ENCODE peak calls at places on chromosome 10, in nine cellular contexts. One of them, this sample, is unnamed.

GRCh38 chr10:115861455-115861854 is 411.6 kb downstream of the GFRA1 start:
- DNase-seq in heart right ventricle: no peak
- DNase-seq in PC-3: no peak
- DNase-seq in AG04450: no peak
- DNase-seq in fibroblast of lung: peak; percentile 9
- DNase-seq in OCI-LY7: no peak
- DNase-seq in HCT116: no peak
- DNase-seq in fibroblast of mammary gland: peak; percentile 54
- DNase-seq in suprapubic skin: no peak
- DNase-seq in this sample: no peak

GRCh38 chr10:92747600-92747999 is 57.8 kb downstream of the HHEX start:
- DNase-seq in heart right ventricle: no peak
- DNase-seq in PC-3: no peak
- DNase-seq in AG04450: no peak
- DNase-seq in fibroblast of lung: no peak
- DNase-seq in OCI-LY7: no peak
- DNase-seq in HCT116: no peak
- DNase-seq in fibroblast of mammary gland: no peak
- DNase-seq in suprapubic skin: no peak
- DNase-seq in this sample: no peak

GRCh38 chr10:132588301-132589013 is 50.9 kb downstream of the INPP5A start:
- DNase-seq in heart right ventricle: peak; percentile 61
- DNase-seq in PC-3: no peak
- DNase-seq in AG04450: no peak
- DNase-seq in fibroblast of lung: no peak
- DNase-seq in OCI-LY7: no peak
- DNase-seq in HCT116: no peak
- DNase-seq in fibroblast of mammary gland: peak; percentile 22
- DNase-seq in suprapubic skin: peak; percentile 64
- DNase-seq in this sample: no peak

GRCh38 chr10:69839696-69840345 is 38.1 kb downstream of the COL13A1 start:
- DNase-seq in heart right ventricle: no peak
- DNase-seq in PC-3: peak; percentile 97
- DNase-seq in AG04450: no peak
- DNase-seq in fibroblast of lung: peak; percentile 55
- DNase-seq in OCI-LY7: no peak
- DNase-seq in HCT116: no peak
- DNase-seq in fibroblast of mammary gland: peak; percentile 31
- DNase-seq in suprapubic skin: no peak
- DNase-seq in this sample: peak; percentile 77

GRCh38 chr10:114940735-114941134 is 2.7 kb downstream of the TRUB1 start:
- DNase-seq in heart right ventricle: no peak
- DNase-seq in PC-3: no peak
- DNase-seq in AG04450: no peak
- DNase-seq in fibroblast of lung: peak; percentile 55
- DNase-seq in OCI-LY7: no peak
- DNase-seq in HCT116: no peak
- DNase-seq in fibroblast of mammary gland: peak; percentile 67
- DNase-seq in suprapubic skin: no peak
- DNase-seq in this sample: peak; percentile 35

GRCh38 chr10:73968101-73968515 is 29.8 kb upstream of the VCL start:
- DNase-seq in heart right ventricle: no peak
- DNase-seq in PC-3: no peak
- DNase-seq in AG04450: no peak
- DNase-seq in fibroblast of lung: peak; percentile 50
- DNase-seq in OCI-LY7: no peak
- DNase-seq in HCT116: no peak
- DNase-seq in fibroblast of mammary gland: no peak
- DNase-seq in suprapubic skin: no peak
- DNase-seq in this sample: peak; percentile 53

GRCh38 chr10:102713814-102714620 is at the start of gene ARL3:
- DNase-seq in heart right ventricle: peak; percentile 98
- DNase-seq in PC-3: peak; percentile 98
- DNase-seq in AG04450: peak; percentile 96
- DNase-seq in fibroblast of lung: peak; percentile 97
- DNase-seq in OCI-LY7: peak; percentile 99
- DNase-seq in HCT116: peak; percentile 98
- DNase-seq in fibroblast of mammary gland: peak; percentile 97
- DNase-seq in suprapubic skin: peak; percentile 98
- DNase-seq in this sample: peak; percentile 99

GRCh38 chr10:59793924-59794323 is 40.7 kb upstream of the MRLN start:
- DNase-seq in heart right ventricle: no peak
- DNase-seq in PC-3: peak; percentile 92
- DNase-seq in AG04450: no peak
- DNase-seq in fibroblast of lung: no peak
- DNase-seq in OCI-LY7: no peak
- DNase-seq in HCT116: no peak
- DNase-seq in fibroblast of mammary gland: peak; percentile 49
- DNase-seq in suprapubic skin: no peak
- DNase-seq in this sample: peak; percentile 57

GRCh38 chr10:89332092-89332633 is 4.4 kb downstream of the IFIT3 start:
- DNase-seq in heart right ventricle: no peak
- DNase-seq in PC-3: no peak
- DNase-seq in AG04450: no peak
- DNase-seq in fibroblast of lung: peak; percentile 81
- DNase-seq in OCI-LY7: peak; percentile 59
- DNase-seq in HCT116: no peak
- DNase-seq in fibroblast of mammary gland: peak; percentile 76
- DNase-seq in suprapubic skin: no peak
- DNase-seq in this sample: peak; percentile 80

GRCh38 chr10:75191821-75192568 is 18.6 kb upstream of the VDAC2 start:
- DNase-seq in heart right ventricle: peak; percentile 53
- DNase-seq in PC-3: peak; percentile 99
- DNase-seq in AG04450: peak; percentile 73
- DNase-seq in fibroblast of lung: peak; percentile 98
- DNase-seq in OCI-LY7: no peak
- DNase-seq in HCT116: no peak
- DNase-seq in fibroblast of mammary gland: peak; percentile 96
- DNase-seq in suprapubic skin: no peak
- DNase-seq in this sample: peak; percentile 79

GRCh38 chr10:43130756-43131155 is 7.5 kb upstream of the CSGALNACT2 start:
- DNase-seq in heart right ventricle: no peak
- DNase-seq in PC-3: no peak
- DNase-seq in AG04450: no peak
- DNase-seq in fibroblast of lung: no peak
- DNase-seq in OCI-LY7: no peak
- DNase-seq in HCT116: no peak
- DNase-seq in fibroblast of mammary gland: no peak
- DNase-seq in suprapubic skin: no peak
- DNase-seq in this sample: no peak

GRCh38 chr10:42959833-42960232 is 117.0 kb upstream of the RET start:
- DNase-seq in heart right ventricle: no peak
- DNase-seq in PC-3: no peak
- DNase-seq in AG04450: no peak
- DNase-seq in fibroblast of lung: no peak
- DNase-seq in OCI-LY7: no peak
- DNase-seq in HCT116: no peak
- DNase-seq in fibroblast of mammary gland: no peak
- DNase-seq in suprapubic skin: no peak
- DNase-seq in this sample: no peak

GRCh38 chr10:63430091-63430998 is 35.4 kb downstream of the JMJD1C start:
- DNase-seq in heart right ventricle: no peak
- DNase-seq in PC-3: peak; percentile 83
- DNase-seq in AG04450: no peak
- DNase-seq in fibroblast of lung: peak; percentile 71
- DNase-seq in OCI-LY7: no peak
- DNase-seq in HCT116: peak; percentile 3
- DNase-seq in fibroblast of mammary gland: peak; percentile 61
- DNase-seq in suprapubic skin: no peak
- DNase-seq in this sample: peak; percentile 65

GRCh38 chr10:118850418-118851061 is 95.8 kb upstream of the CACUL1 start:
- DNase-seq in heart right ventricle: peak; percentile 61
- DNase-seq in PC-3: peak; percentile 65
- DNase-seq in AG04450: no peak
- DNase-seq in fibroblast of lung: peak; percentile 51
- DNase-seq in OCI-LY7: peak; percentile 66
- DNase-seq in HCT116: peak; percentile 88
- DNase-seq in fibroblast of mammary gland: peak; percentile 69
- DNase-seq in suprapubic skin: no peak
- DNase-seq in this sample: peak; percentile 37

DNA sequence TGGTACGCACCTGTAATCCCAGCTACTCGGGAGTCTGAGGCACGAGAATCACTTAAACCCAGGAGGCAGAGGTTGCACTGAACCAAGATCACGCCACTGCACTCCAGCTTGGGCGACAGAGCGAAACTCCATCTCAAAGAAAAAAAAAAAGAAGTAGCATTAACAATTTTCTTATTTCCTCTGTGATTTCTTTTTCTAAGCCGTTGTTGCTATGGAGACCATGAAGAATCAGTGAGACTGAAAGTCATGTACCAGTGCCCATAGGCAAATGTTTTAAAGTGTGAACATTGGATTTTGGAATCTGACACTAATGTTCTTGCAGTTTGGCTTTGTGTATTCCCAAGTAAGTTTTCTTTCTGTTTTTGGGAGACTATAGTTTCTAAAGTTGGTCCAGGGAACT is 18.4 kb upstream of the MAP3K8 start:
- DNase-seq in heart right ventricle: no peak
- DNase-seq in PC-3: no peak
- DNase-seq in AG04450: no peak
- DNase-seq in fibroblast of lung: no peak
- DNase-seq in OCI-LY7: peak; percentile 80
- DNase-seq in HCT116: no peak
- DNase-seq in fibroblast of mammary gland: no peak
- DNase-seq in suprapubic skin: no peak
- DNase-seq in this sample: no peak
- TF ChIP-seq CTCF in heart right ventricle: no peak
- TF ChIP-seq CTCF in PC-3: no peak
- TF ChIP-seq CTCF in AG04450: no peak
- TF ChIP-seq CTCF in fibroblast of lung: no peak
- TF ChIP-seq CTCF in OCI-LY7: no peak
- TF ChIP-seq CTCF in HCT116: no peak
- TF ChIP-seq CTCF in fibroblast of mammary gland: no peak
- TF ChIP-seq CTCF in suprapubic skin: no peak
- TF ChIP-seq CTCF in this sample: no peak

GRCh38 chr10:11743461-11744338 is 1.5 kb downstream of the ECHDC3 start:
- DNase-seq in heart right ventricle: no peak
- DNase-seq in PC-3: no peak
- DNase-seq in AG04450: no peak
- DNase-seq in fibroblast of lung: no peak
- DNase-seq in OCI-LY7: no peak
- DNase-seq in HCT116: no peak
- DNase-seq in fibroblast of mammary gland: no peak
- DNase-seq in suprapubic skin: no peak
- DNase-seq in this sample: no peak

GRCh38 chr10:11740907-11741306 is 1.3 kb upstream of the ECHDC3 start:
- DNase-seq in heart right ventricle: no peak
- DNase-seq in PC-3: no peak
- DNase-seq in AG04450: no peak
- DNase-seq in fibroblast of lung: no peak
- DNase-seq in OCI-LY7: no peak
- DNase-seq in HCT116: no peak
- DNase-seq in fibroblast of mammary gland: no peak
- DNase-seq in suprapubic skin: no peak
- DNase-seq in this sample: no peak

GRCh38 chr10:11741608-11742007 is 574 bp upstream of the ECHDC3 start:
- DNase-seq in heart right ventricle: no peak
- DNase-seq in PC-3: no peak
- DNase-seq in AG04450: no peak
- DNase-seq in fibroblast of lung: no peak
- DNase-seq in OCI-LY7: no peak
- DNase-seq in HCT116: no peak
- DNase-seq in fibroblast of mammary gland: no peak
- DNase-seq in suprapubic skin: no peak
- DNase-seq in this sample: no peak

GRCh38 chr10:11742009-11742778 is at the start of gene ECHDC3:
- DNase-seq in heart right ventricle: peak; percentile 75
- DNase-seq in PC-3: no peak
- DNase-seq in AG04450: no peak
- DNase-seq in fibroblast of lung: peak; percentile 61
- DNase-seq in OCI-LY7: no peak
- DNase-seq in HCT116: no peak
- DNase-seq in fibroblast of mammary gland: peak; percentile 36
- DNase-seq in suprapubic skin: peak; percentile 74
- DNase-seq in this sample: peak; percentile 42

GRCh38 chr10:11742779-11743298 is 657 bp downstream of the ECHDC3 start:
- DNase-seq in heart right ventricle: peak; percentile 70
- DNase-seq in PC-3: no peak
- DNase-seq in AG04450: no peak
- DNase-seq in fibroblast of lung: peak; percentile 31
- DNase-seq in OCI-LY7: no peak
- DNase-seq in HCT116: no peak
- DNase-seq in fibroblast of mammary gland: no peak
- DNase-seq in suprapubic skin: no peak
- DNase-seq in this sample: no peak
- H3K4me3 ChIP-seq in heart right ventricle: peak overlapping the region; percentile 63
- H3K4me3 ChIP-seq in PC-3: no peak overlapping the region
- H3K4me3 ChIP-seq in AG04450: no peak overlapping the region
- H3K4me3 ChIP-seq in fibroblast of lung: peak overlapping the region; percentile 44
- H3K4me3 ChIP-seq in OCI-LY7: no peak overlapping the region
- H3K4me3 ChIP-seq in HCT116: peak overlapping the region; percentile 54
- H3K4me3 ChIP-seq in fibroblast of mammary gland: peak overlapping the region; percentile 37
- H3K4me3 ChIP-seq in suprapubic skin: peak overlapping the region; percentile 65
- H3K4me3 ChIP-seq in this sample: peak overlapping the region; percentile 49

GRCh38 chr10:79401015-79401921 is 44.2 kb downstream of the ZCCHC24 start:
- DNase-seq in heart right ventricle: peak; percentile 69
- DNase-seq in PC-3: no peak
- DNase-seq in AG04450: no peak
- DNase-seq in fibroblast of lung: peak; percentile 85
- DNase-seq in OCI-LY7: no peak
- DNase-seq in HCT116: no peak
- DNase-seq in fibroblast of mammary gland: peak; percentile 94
- DNase-seq in suprapubic skin: peak; percentile 89
- DNase-seq in this sample: peak; percentile 87
- TF ChIP-seq CTCF in heart right ventricle: no peak
- TF ChIP-seq CTCF in PC-3: no peak
- TF ChIP-seq CTCF in AG04450: no peak
- TF ChIP-seq CTCF in fibroblast of lung: no peak
- TF ChIP-seq CTCF in OCI-LY7: no peak
- TF ChIP-seq CTCF in HCT116: no peak
- TF ChIP-seq CTCF in fibroblast of mammary gland: no peak
- TF ChIP-seq CTCF in suprapubic skin: no peak
- TF ChIP-seq CTCF in this sample: no peak

GRCh38 chr10:117137031-117137910 is 799 bp downstream of the VAX1 start:
- DNase-seq in heart right ventricle: no peak
- DNase-seq in PC-3: peak; percentile 51
- DNase-seq in AG04450: no peak
- DNase-seq in fibroblast of lung: no peak
- DNase-seq in OCI-LY7: no peak
- DNase-seq in HCT116: no peak
- DNase-seq in fibroblast of mammary gland: no peak
- DNase-seq in suprapubic skin: no peak
- DNase-seq in this sample: no peak

GRCh38 chr10:117136391-117136975 is 1.6 kb downstream of the VAX1 start:
- DNase-seq in heart right ventricle: no peak
- DNase-seq in PC-3: no peak
- DNase-seq in AG04450: no peak
- DNase-seq in fibroblast of lung: no peak
- DNase-seq in OCI-LY7: no peak
- DNase-seq in HCT116: no peak
- DNase-seq in fibroblast of mammary gland: no peak
- DNase-seq in suprapubic skin: no peak
- DNase-seq in this sample: no peak

GRCh38 chr10:117134084-117135025 is 3.7 kb downstream of the VAX1 start:
- DNase-seq in heart right ventricle: no peak
- DNase-seq in PC-3: no peak
- DNase-seq in AG04450: no peak
- DNase-seq in fibroblast of lung: no peak
- DNase-seq in OCI-LY7: no peak
- DNase-seq in HCT116: no peak
- DNase-seq in fibroblast of mammary gland: no peak
- DNase-seq in suprapubic skin: no peak
- DNase-seq in this sample: no peak

GRCh38 chr10:117135026-117135372 is 3.1 kb downstream of the VAX1 start:
- DNase-seq in heart right ventricle: no peak
- DNase-seq in PC-3: no peak
- DNase-seq in AG04450: no peak
- DNase-seq in fibroblast of lung: no peak
- DNase-seq in OCI-LY7: no peak
- DNase-seq in HCT116: no peak
- DNase-seq in fibroblast of mammary gland: no peak
- DNase-seq in suprapubic skin: no peak
- DNase-seq in this sample: no peak

GRCh38 chr10:117135480-117136140 is 2.5 kb downstream of the VAX1 start:
- DNase-seq in heart right ventricle: no peak
- DNase-seq in PC-3: no peak
- DNase-seq in AG04450: no peak
- DNase-seq in fibroblast of lung: no peak
- DNase-seq in OCI-LY7: no peak
- DNase-seq in HCT116: no peak
- DNase-seq in fibroblast of mammary gland: no peak
- DNase-seq in suprapubic skin: no peak
- DNase-seq in this sample: no peak
- H3K4me3 ChIP-seq in heart right ventricle: no peak overlapping the region
- H3K4me3 ChIP-seq in PC-3: no peak overlapping the region
- H3K4me3 ChIP-seq in AG04450: no peak overlapping the region
- H3K4me3 ChIP-seq in fibroblast of lung: no peak overlapping the region
- H3K4me3 ChIP-seq in OCI-LY7: no peak overlapping the region
- H3K4me3 ChIP-seq in HCT116: no peak overlapping the region
- H3K4me3 ChIP-seq in fibroblast of mammary gland: no peak overlapping the region
- H3K4me3 ChIP-seq in suprapubic skin: no peak overlapping the region
- H3K4me3 ChIP-seq in this sample: no peak overlapping the region